ENCODE peak calls at places on chromosomes 6 and 20, in four cellular contexts. Z is mesendoderm, M is NCI-H345, R is cardiac septum. L is an unnamed sample.

GRCh38 chr6:30194797-30195690 is 18.2 kb downstream of the TRIM26 start:
- DNase-seq in R (no peak), Z (no peak), M (no peak), L (peak; percentile 9)

GRCh38 chr20:46999821-47000465 is 105.3 kb downstream of the EYA2 start:
- DNase-seq in M (peak; percentile 87), Z (no peak), R (no peak), L (no peak)

GRCh38 chr6:109623288-109623687 is 67.7 kb downstream of the AK9 start:
- DNase-seq in M (no peak), Z (no peak), R (no peak), L (no peak)

GRCh38 chr6:141488466-141488865 is 644.3 kb upstream of the GJE1 start:
- DNase-seq in Z (no peak), R (no peak), M (no peak), L (no peak)

GRCh38 chr20:4060054-4060795 is 44.9 kb upstream of the RNF24 start:
- DNase-seq in R (no peak), M (no peak), Z (no peak), L (no peak)

GRCh38 chr6:97978855-97979271 is 695.8 kb upstream of the MMS22L start:
- DNase-seq in M (no peak), Z (peak; percentile 54), R (no peak), L (no peak)

GRCh38 chr20:54132612-54133433 is 41.0 kb downstream of the CYP24A1 start:
- DNase-seq in R (no peak), Z (peak; percentile 82), M (no peak), L (no peak)

GRCh38 chr6:142834853-142835252 is 110.1 kb downstream of the HIVEP2 start:
- DNase-seq in Z (no peak), R (no peak), M (no peak), L (no peak)

GRCh38 chr6:104771258-104771832 is 88.4 kb downstream of the HACE1 start:
- DNase-seq in R (no peak), M (peak; percentile 3), Z (peak; percentile 36), L (no peak)

GRCh38 chr6:71228461-71229041 is 60.1 kb upstream of the OGFRL1 start:
- DNase-seq in M (no peak), R (no peak), Z (no peak), L (no peak)

GRCh38 chr20:37453836-37454235 is 67.2 kb upstream of the NNAT start:
- DNase-seq in M (no peak), R (peak; percentile 14), Z (no peak), L (no peak)

GRCh38 chr6:70380259-70380658 is 33.0 kb upstream of the FAM135A start:
- DNase-seq in M (no peak), R (no peak), Z (no peak), L (no peak)

GRCh38 chr20:51422912-51423667 is 119.4 kb downstream of the NFATC2 start:
- DNase-seq in Z (no peak), M (no peak), R (no peak), L (no peak)

GRCh38 chr20:1536893-1537730 is 20.4 kb downstream of the SIRPD start:
- DNase-seq in R (peak; percentile 77), Z (no peak), M (no peak), L (no peak)

GRCh38 chr20:57582432-57583288 is 21.8 kb downstream of the PCK1 start:
- DNase-seq in Z (peak; percentile 56), R (no peak), M (peak; percentile 7), L (peak; percentile 54)

GRCh38 chr6:146543211-146543939 is at the start of gene RAB32:
- DNase-seq in M (no peak), R (peak; percentile 97), Z (peak; percentile 96), L (peak; percentile 87)

GRCh38 chr20:41734506-41734945 is 116.3 kb upstream of the CHD6 start:
- DNase-seq in Z (peak; percentile 76), M (peak; percentile 59), R (no peak), L (peak; percentile 60)

GRCh38 chr6:74654296-74654695 is 551.6 kb downstream of the COL12A1 start:
- DNase-seq in Z (no peak), R (no peak), M (no peak), L (no peak)

GRCh38 chr6:43812850-43813584 is 43.0 kb downstream of the VEGFA start:
- DNase-seq in R (no peak), M (no peak), Z (no peak), L (no peak)

GRCh38 chr6:37137201-37137880 is 32.6 kb upstream of the PIM1 start:
- DNase-seq in Z (peak; percentile 100), M (no peak), R (no peak), L (peak; percentile 82)

GRCh38 chr20:47667086-47667485 is 118.2 kb downstream of the SULF2 start:
- DNase-seq in R (no peak), M (no peak), Z (no peak), L (no peak)

GRCh38 chr6:35140991-35141720 is at the start of gene TCP11:
- DNase-seq in Z (peak; percentile 56), R (no peak), M (no peak), L (peak; percentile 85)

GRCh38 chr6:78810698-78811097 is 56.7 kb upstream of the IRAK1BP1 start:
- DNase-seq in R (no peak), Z (no peak), M (no peak), L (no peak)

GRCh38 chr6:73079978-73080377 is 145.3 kb downstream of the KHDC1L start:
- DNase-seq in M (no peak), R (no peak), Z (no peak), L (no peak)

GRCh38 chr6:119749341-119749740 is 399.8 kb upstream of the MAN1A1 start:
- DNase-seq in Z (no peak), R (no peak), M (no peak), L (no peak)

GRCh38 chr20:14142171-14142570 is 146.9 kb downstream of the MACROD2 start:
- DNase-seq in M (peak; percentile 83), Z (peak; percentile 97), R (no peak), L (peak; percentile 62)

GRCh38 chr6:63805808-63806572 is 170.4 kb downstream of the PHF3 start:
- DNase-seq in Z (peak; percentile 37), R (no peak), M (peak; percentile 26), L (no peak)

GRCh38 chr6:138161434-138162103 is at the start of gene ARFGEF3:
- DNase-seq in Z (peak; percentile 65), R (peak; percentile 81), M (peak; percentile 76), L (no peak)

GRCh38 chr20:22404609-22405170 is 179.7 kb downstream of the FOXA2 start:
- DNase-seq in Z (no peak), R (no peak), M (peak; percentile 47), L (no peak)

GRCh38 chr20:219290-220115 is 7.6 kb upstream of the DEFB129 start:
- DNase-seq in Z (peak; percentile 42), R (no peak), M (peak; percentile 4), L (peak; percentile 50)

GRCh38 chr6:77457720-77458349 is 5.5 kb downstream of the HTR1B start:
- DNase-seq in M (peak; percentile 24), Z (peak; percentile 94), R (no peak), L (peak; percentile 77)

GRCh38 chr6:67558985-67559384 is 1076.1 kb upstream of the ADGRB3 start:
- DNase-seq in R (no peak), Z (no peak), M (no peak), L (no peak)

L was measured in retina.